ENCODE peak calls at places on chromosome 17, in seven cellular contexts. One of them, this sample, is unnamed.

GRCh38 chr17:50559674-50560184 is 786 bp upstream of the CACNA1G start:
- DNase-seq in fibroblast of pulmonary artery: peak; percentile 46
- DNase-seq in T-helper 17 cell: no peak
- DNase-seq in LHCN-M2: peak; percentile 42
- DNase-seq in A549: peak; percentile 90
- DNase-seq in LoVo: peak; percentile 41
- DNase-seq in GM23338: peak; percentile 98
- DNase-seq in this sample: peak; percentile 97

GRCh38 chr17:72603346-72604242 is 482.8 kb downstream of the SOX9 start:
- DNase-seq in fibroblast of pulmonary artery: no peak
- DNase-seq in T-helper 17 cell: no peak
- DNase-seq in LHCN-M2: peak; percentile 62
- DNase-seq in A549: peak; percentile 78
- DNase-seq in LoVo: no peak
- DNase-seq in GM23338: no peak
- DNase-seq in this sample: no peak

GRCh38 chr17:81511550-81511799 is 1.1 kb downstream of the ACTG1 start:
- DNase-seq in fibroblast of pulmonary artery: peak; percentile 50
- DNase-seq in T-helper 17 cell: no peak
- DNase-seq in LHCN-M2: no peak
- DNase-seq in A549: no peak
- DNase-seq in LoVo: no peak
- DNase-seq in GM23338: no peak
- DNase-seq in this sample: no peak

GRCh38 chr17:15883617-15884111 is 61.3 kb upstream of the ADORA2B start:
- DNase-seq in fibroblast of pulmonary artery: peak; percentile 86
- DNase-seq in T-helper 17 cell: no peak
- DNase-seq in LHCN-M2: peak; percentile 89
- DNase-seq in A549: peak; percentile 58
- DNase-seq in LoVo: peak; percentile 40
- DNase-seq in GM23338: no peak
- DNase-seq in this sample: no peak

GRCh38 chr17:32878211-32878610 is 1.3 kb upstream of the MYO1D start:
- DNase-seq in fibroblast of pulmonary artery: peak; percentile 25
- DNase-seq in T-helper 17 cell: no peak
- DNase-seq in LHCN-M2: peak; percentile 36
- DNase-seq in A549: no peak
- DNase-seq in LoVo: no peak
- DNase-seq in GM23338: no peak
- DNase-seq in this sample: no peak

GRCh38 chr17:42667088-42667951 is 8.2 kb downstream of the TUBG2 start:
- DNase-seq in fibroblast of pulmonary artery: peak; percentile 76
- DNase-seq in T-helper 17 cell: no peak
- DNase-seq in LHCN-M2: peak; percentile 96
- DNase-seq in A549: peak; percentile 96
- DNase-seq in LoVo: peak; percentile 47
- DNase-seq in GM23338: no peak
- DNase-seq in this sample: no peak

GRCh38 chr17:35729405-35729833 is 2.0 kb upstream of the RASL10B start:
- DNase-seq in fibroblast of pulmonary artery: no peak
- DNase-seq in T-helper 17 cell: no peak
- DNase-seq in LHCN-M2: no peak
- DNase-seq in A549: no peak
- DNase-seq in LoVo: no peak
- DNase-seq in GM23338: peak; percentile 51
- DNase-seq in this sample: peak; percentile 93

GRCh38 chr17:44960654-44961053 is 7.4 kb downstream of the C1QL1 start:
- DNase-seq in fibroblast of pulmonary artery: no peak
- DNase-seq in T-helper 17 cell: no peak
- DNase-seq in LHCN-M2: no peak
- DNase-seq in A549: peak; percentile 32
- DNase-seq in LoVo: peak; percentile 28
- DNase-seq in GM23338: no peak
- DNase-seq in this sample: no peak

GRCh38 chr17:81863123-81863675 is 2.9 kb upstream of the P4HB start:
- DNase-seq in fibroblast of pulmonary artery: peak; percentile 33
- DNase-seq in T-helper 17 cell: no peak
- DNase-seq in LHCN-M2: no peak
- DNase-seq in A549: no peak
- DNase-seq in LoVo: no peak
- DNase-seq in GM23338: no peak
- DNase-seq in this sample: no peak

GRCh38 chr17:16001498-16001897 is 1.9 kb downstream of the TTC19 start:
- DNase-seq in fibroblast of pulmonary artery: peak; percentile 47
- DNase-seq in T-helper 17 cell: no peak
- DNase-seq in LHCN-M2: no peak
- DNase-seq in A549: peak; percentile 67
- DNase-seq in LoVo: no peak
- DNase-seq in GM23338: no peak
- DNase-seq in this sample: no peak

GRCh38 chr17:48351916-48352332 is 78.1 kb downstream of the SKAP1 start:
- DNase-seq in fibroblast of pulmonary artery: peak; percentile 70
- DNase-seq in T-helper 17 cell: no peak
- DNase-seq in LHCN-M2: peak; percentile 64
- DNase-seq in A549: peak; percentile 52
- DNase-seq in LoVo: peak; percentile 40
- DNase-seq in GM23338: peak; percentile 53
- DNase-seq in this sample: peak; percentile 36

GRCh38 chr17:78255953-78256704 is 24.7 kb downstream of the TMEM235 start:
- DNase-seq in fibroblast of pulmonary artery: no peak
- DNase-seq in T-helper 17 cell: no peak
- DNase-seq in LHCN-M2: no peak
- DNase-seq in A549: no peak
- DNase-seq in LoVo: no peak
- DNase-seq in GM23338: no peak
- DNase-seq in this sample: no peak

This sample was measured in mesendoderm.